ENCODE peak calls at places on chromosomes 3 and 15, in four cellular contexts. T, I, E and N are unnamed samples.

GRCh38 chr15:78800189-78800588 is 11.1 kb downstream of the ADAMTS7 start:
- DNase-seq in T (no peak), I (no peak), E (no peak), N (no peak)

GRCh38 chr3:901953-902778 is 190.7 kb upstream of the CNTN6 start:
- DNase-seq in T (no peak), I (peak; percentile 8), E (peak; percentile 22), N (peak; percentile 7)

GRCh38 chr15:51620647-51621046 is 1.9 kb downstream of the DMXL2 start:
- DNase-seq in T (no peak), I (no peak), E (no peak), N (no peak)

GRCh38 chr3:12181806-12182205 is 23.1 kb upstream of the TIMP4 start:
- DNase-seq in T (no peak), I (no peak), E (no peak), N (no peak)

GRCh38 chr15:62412634-62413033 is 247.5 kb upstream of the C2CD4B start:
- DNase-seq in T (no peak), I (no peak), E (no peak), N (no peak)

GRCh38 chr3:188729422-188729821 is 442.3 kb upstream of the TPRG1 start:
- DNase-seq in T (no peak), I (no peak), E (peak; percentile 27), N (no peak)

GRCh38 chr3:30553641-30554316 is 52.6 kb upstream of the TGFBR2 start:
- DNase-seq in T (no peak), I (peak; percentile 24), E (no peak), N (peak; percentile 15)

GRCh38 chr3:23258110-23258509 is 55.0 kb downstream of the UBE2E2 start:
- DNase-seq in T (no peak), I (no peak), E (no peak), N (no peak)

GRCh38 chr3:164465172-164465571 is 613.1 kb downstream of the SI start:
- DNase-seq in T (no peak), I (peak; percentile 76), E (no peak), N (peak; percentile 93)

GRCh38 chr3:126360046-126360713 is 3.0 kb upstream of the KLF15 start:
- DNase-seq in T (no peak), I (no peak), E (no peak), N (no peak)

GRCh38 chr15:27764339-27764738 is 334.8 kb downstream of the OCA2 start:
- DNase-seq in T (no peak), I (no peak), E (no peak), N (no peak)

GRCh38 chr15:23395030-23395692 is 40.6 kb downstream of the GOLGA8S start:
- DNase-seq in T (no peak), I (no peak), E (no peak), N (no peak)

GRCh38 chr3:15562560-15562959 is 38.8 kb downstream of the HACL1 start:
- DNase-seq in T (no peak), I (no peak), E (no peak), N (no peak)

GRCh38 chr3:63050548-63050947 is 175.3 kb upstream of the CADPS start:
- DNase-seq in T (no peak), I (no peak), E (no peak), N (no peak)

GRCh38 chr3:66934041-66934440 is 64.1 kb upstream of the KBTBD8 start:
- DNase-seq in T (no peak), I (no peak), E (peak; percentile 2), N (no peak)

GRCh38 chr3:13002398-13003124 is 70.7 kb downstream of the IQSEC1 start:
- DNase-seq in T (peak; percentile 63), I (no peak), E (peak; percentile 72), N (no peak)